ENCODE peak calls at places on chromosomes 4 and X, in seven cellular contexts. C, V, A, R, X, P and J are unnamed samples. For H3K36me3, the result is how much of the 10 kb centered on the place peaks cover.

GRCh38 chrX:136781180-136781797 is 557 bp upstream of the ARHGEF6 start:
- ATAC-seq in C (no peak), V (peak), A (no peak), R (no peak), X (no peak), P (no peak), J (peak)

GRCh38 chr4:127500242-127500641 is 132.5 kb upstream of the INTU start:
- ATAC-seq in C (no peak), V (no peak), A (no peak), R (no peak), X (no peak), P (no peak), J (no peak)

GRCh38 chr4:89482248-89482647 is 174.6 kb upstream of the GPRIN3 start:
- ATAC-seq in C (peak), V (no peak), A (no peak), R (peak), X (peak), P (peak), J (no peak)

GRCh38 chr4:70623301-70623700 is 5.2 kb upstream of the ENAM start:
- ATAC-seq in C (peak), V (no peak), A (no peak), R (no peak), X (no peak), P (no peak), J (no peak)

GRCh38 chrX:2561461-2561860 is 60.7 kb upstream of the DHRSX start:
- ATAC-seq in C (no peak), V (no peak), A (no peak), R (no peak), X (no peak), P (no peak), J (no peak)

GRCh38 chr4:167274346-167274745 is 40.1 kb upstream of the SPOCK3 start:
- ATAC-seq in C (no peak), V (no peak), A (no peak), R (no peak), X (no peak), P (no peak), J (no peak)

GRCh38 chrX:41666251-41666650 is 22.5 kb upstream of the GPR34 start:
- ATAC-seq in C (no peak), V (no peak), A (peak), R (no peak), X (peak), P (no peak), J (no peak)

GRCh38 chr4:113183032-113183573 is 133.7 kb downstream of the ANK2 start:
- ATAC-seq in C (no peak), V (no peak), A (no peak), R (no peak), X (no peak), P (no peak), J (no peak)

GRCh38 chrX:47078129-47079043 is at the start of gene RGN:
- ATAC-seq in C (peak), V (peak), A (no peak), R (peak), X (no peak), P (no peak), J (peak)

GRCh38 chrX:132958086-132958703 is at the start of gene HS6ST2:
- ATAC-seq in C (peak), V (peak), A (peak), R (peak), X (no peak), P (no peak), J (no peak)

GRCh38 chrX:118261136-118261535 is 84.8 kb upstream of the WDR44 start:
- ATAC-seq in C (no peak), V (no peak), A (no peak), R (no peak), X (no peak), P (no peak), J (no peak)

GRCh38 chrX:124594017-124594651 is 247.8 kb downstream of the SH2D1A start:
- ATAC-seq in C (no peak), V (no peak), A (no peak), R (no peak), X (no peak), P (no peak), J (no peak)

GRCh38 chrX:51641421-51642021 is 22.8 kb upstream of the CENPVL3 start:
- ATAC-seq in C (peak), V (peak), A (no peak), R (peak), X (peak), P (peak), J (no peak)

GRCh38 chrX:48043056-48043455 is 28.4 kb downstream of the ZNF630 start:
- ATAC-seq in C (no peak), V (no peak), A (no peak), R (no peak), X (no peak), P (no peak), J (no peak)

GRCh38 chrX:101357166-101357795 is 8.7 kb upstream of the TIMM8A start:
- ATAC-seq in C (peak), V (peak), A (no peak), R (peak), X (peak), P (peak), J (no peak)

GRCh38 chr4:42237010-42237409 is 84.6 kb upstream of the BEND4 start:
- ATAC-seq in C (no peak), V (no peak), A (no peak), R (no peak), X (no peak), P (no peak), J (no peak)

GRCh38 chr4:173039617-173040176 is 128.9 kb upstream of the GALNT7 start:
- ATAC-seq in C (no peak), V (no peak), A (no peak), R (no peak), X (no peak), P (no peak), J (peak)

GRCh38 chrX:121298499-121298898 is 251.1 kb downstream of the GLUD2 start:
- ATAC-seq in C (no peak), V (no peak), A (no peak), R (no peak), X (no peak), P (peak), J (no peak)

GRCh38 chr4:46329118-46329976 is 60.6 kb downstream of the GABRA2 start:
- ATAC-seq in C (peak), V (no peak), A (no peak), R (peak), X (no peak), P (peak), J (no peak)

GRCh38 chr4:15541941-15542340 is 72.3 kb downstream of the CC2D2A start:
- ATAC-seq in C (no peak), V (no peak), A (no peak), R (no peak), X (no peak), P (no peak), J (no peak)

GRCh38 chrX:64394059-64394873 is 986 bp downstream of the MTMR8 start:
- ATAC-seq in C (no peak), V (peak), A (peak), R (peak), X (peak), P (peak), J (no peak)

GRCh38 chrX:64395568-64395929 is 297 bp upstream of the MTMR8 start:
- ATAC-seq in C (no peak), V (peak), A (no peak), R (no peak), X (no peak), P (peak), J (no peak)

GRCh38 chrX:64389489-64389888 is 5.8 kb downstream of the MTMR8 start:
- ATAC-seq in C (no peak), V (no peak), A (no peak), R (no peak), X (no peak), P (no peak), J (no peak)

GRCh38 chrX:64398088-64398487 is 2.8 kb upstream of the MTMR8 start:
- ATAC-seq in C (no peak), V (no peak), A (no peak), R (no peak), X (no peak), P (no peak), J (no peak)

DNA sequence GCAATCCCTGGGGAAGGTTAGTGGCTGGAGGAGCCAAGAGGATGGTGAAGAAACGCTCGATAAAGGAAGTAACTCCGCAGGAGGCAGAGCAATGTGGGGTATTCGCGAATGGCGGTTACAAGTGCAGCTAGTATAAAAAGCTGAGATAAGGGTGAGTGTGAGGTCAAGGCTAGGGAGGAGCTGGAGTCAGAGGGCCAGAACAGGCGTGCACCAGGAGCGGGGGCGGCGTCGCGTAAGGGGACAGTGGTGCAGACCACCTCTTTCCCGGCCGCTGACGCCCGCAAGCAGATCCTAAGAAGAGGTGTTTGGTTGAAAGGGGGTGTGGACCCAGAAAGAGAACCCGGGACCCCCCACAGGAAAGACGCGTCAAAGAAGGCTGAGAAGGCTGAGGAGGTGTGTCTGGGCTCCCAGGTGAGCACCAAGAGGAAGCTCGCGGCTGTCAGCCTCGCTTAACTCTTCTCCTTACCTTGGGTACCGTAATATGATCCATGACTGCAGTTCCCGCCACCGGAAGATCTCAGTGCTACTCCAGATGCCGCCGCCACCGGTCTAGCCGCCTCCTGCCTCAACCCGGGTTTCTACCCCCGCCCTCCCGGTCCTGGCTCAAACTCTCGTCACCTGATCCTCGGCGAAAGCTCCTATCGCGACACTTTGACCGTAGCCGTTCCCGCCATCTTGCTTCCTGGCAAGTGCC is at the start of gene MTMR8:
- ATAC-seq in C (no peak), V (peak), A (peak), R (peak), X (peak), P (peak), J (peak)
- TF ChIP-seq POLR2AphosphoS5 in C (no peak), V (no peak), A (no peak), R (no peak), X (no peak), P (no peak), J (no peak)

GRCh38 chr4:48565362-48566083 is 75.5 kb downstream of the ZAR1 start:
- ATAC-seq in C (no peak), V (no peak), A (no peak), R (no peak), X (no peak), P (no peak), J (no peak)

GRCh38 chr4:48571471-48571870 is 81.4 kb downstream of the ZAR1 start:
- ATAC-seq in C (no peak), V (no peak), A (no peak), R (no peak), X (no peak), P (no peak), J (no peak)

GRCh38 chr4:48575964-48576363 is 85.9 kb downstream of the ZAR1 start:
- ATAC-seq in C (no peak), V (no peak), A (no peak), R (no peak), X (no peak), P (no peak), J (no peak)

GRCh38 chr4:48570646-48571220 is 80.7 kb downstream of the ZAR1 start:
- ATAC-seq in C (no peak), V (no peak), A (no peak), R (no peak), X (no peak), P (no peak), J (no peak)
- H3K36me3 ChIP-seq in C (under half), V (under half), A (under half), R (under half), X (under half), P (under half), J (half or more)

GRCh38 chr4:59200992-59201391 is 1999.1 kb upstream of the ADGRL3 start:
- ATAC-seq in C (no peak), V (no peak), A (peak), R (no peak), X (no peak), P (peak), J (peak)

GRCh38 chr4:59195867-59196266 is 2004.3 kb upstream of the ADGRL3 start:
- ATAC-seq in C (no peak), V (no peak), A (no peak), R (no peak), X (no peak), P (no peak), J (no peak)
- TF ChIP-seq POLR2AphosphoS5 in C (no peak), V (no peak), A (no peak), R (no peak), X (no peak), P (no peak), J (no peak)

GRCh38 chr4:145830699-145831098 is 107.9 kb downstream of the ZNF827 start:
- ATAC-seq in C (no peak), V (no peak), A (peak), R (peak), X (no peak), P (peak), J (no peak)
- H3K36me3 ChIP-seq in C (under half), V (under half), A (under half), R (under half), X (under half), P (under half), J (under half)

DNA sequence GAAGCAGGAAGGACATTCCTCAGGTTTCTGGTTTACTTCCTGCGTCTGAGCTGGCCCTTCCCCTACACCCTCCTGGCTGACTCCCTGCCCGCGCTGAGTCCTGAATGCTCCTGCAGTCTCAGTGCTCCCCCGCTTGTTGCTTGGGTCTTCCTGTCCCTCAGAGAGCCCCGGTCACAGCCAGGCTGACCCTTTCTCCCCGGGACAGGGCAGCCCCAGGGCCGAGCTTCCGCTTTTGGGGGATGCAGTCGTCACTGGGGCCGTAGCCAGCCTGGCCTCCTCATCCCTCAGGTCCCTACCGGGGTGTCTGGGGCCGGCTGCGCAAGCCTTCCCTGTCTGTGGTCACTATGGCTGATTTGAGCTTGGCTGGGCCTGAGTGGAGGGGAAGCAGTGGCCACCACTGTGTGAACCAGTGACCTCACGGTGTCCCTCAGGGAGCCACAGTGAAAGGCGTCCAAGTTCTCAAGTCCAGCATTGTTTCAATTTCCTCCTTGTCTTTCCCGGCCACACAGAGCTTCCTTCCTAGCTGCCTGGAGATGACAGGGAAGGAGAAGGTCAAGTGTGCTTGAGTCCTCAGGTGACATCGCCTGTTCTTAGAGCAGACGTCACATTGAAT is 34.1 kb upstream of the ASMTL start:
- ATAC-seq in C (no peak), V (no peak), A (no peak), R (no peak), X (peak), P (no peak), J (peak)
- TF ChIP-seq POLR2AphosphoS5 in C (no peak), V (no peak), A (peak), R (no peak), X (no peak), P (no peak), J (no peak)

GRCh38 chrX:115650916-115651315 is 89.9 kb downstream of the PLS3 start:
- ATAC-seq in C (peak), V (peak), A (peak), R (peak), X (peak), P (peak), J (peak)
- H3K36me3 ChIP-seq in C (under half), V (under half), A (under half), R (under half), X (under half), P (under half), J (under half)

GRCh38 chr4:80005863-80006262 is 67.2 kb downstream of the ANTXR2 start:
- ATAC-seq in C (no peak), V (no peak), A (no peak), R (no peak), X (peak), P (no peak), J (no peak)
- TF ChIP-seq POLR2AphosphoS5 in C (no peak), V (no peak), A (no peak), R (no peak), X (no peak), P (no peak), J (no peak)

GRCh38 chr4:1970926-1971325 is 37.8 kb downstream of the NELFA start:
- ATAC-seq in C (no peak), V (no peak), A (no peak), R (no peak), X (no peak), P (no peak), J (no peak)
- H3K36me3 ChIP-seq in C (under half), V (under half), A (under half), R (under half), X (half or more), P (under half), J (half or more)

DNA sequence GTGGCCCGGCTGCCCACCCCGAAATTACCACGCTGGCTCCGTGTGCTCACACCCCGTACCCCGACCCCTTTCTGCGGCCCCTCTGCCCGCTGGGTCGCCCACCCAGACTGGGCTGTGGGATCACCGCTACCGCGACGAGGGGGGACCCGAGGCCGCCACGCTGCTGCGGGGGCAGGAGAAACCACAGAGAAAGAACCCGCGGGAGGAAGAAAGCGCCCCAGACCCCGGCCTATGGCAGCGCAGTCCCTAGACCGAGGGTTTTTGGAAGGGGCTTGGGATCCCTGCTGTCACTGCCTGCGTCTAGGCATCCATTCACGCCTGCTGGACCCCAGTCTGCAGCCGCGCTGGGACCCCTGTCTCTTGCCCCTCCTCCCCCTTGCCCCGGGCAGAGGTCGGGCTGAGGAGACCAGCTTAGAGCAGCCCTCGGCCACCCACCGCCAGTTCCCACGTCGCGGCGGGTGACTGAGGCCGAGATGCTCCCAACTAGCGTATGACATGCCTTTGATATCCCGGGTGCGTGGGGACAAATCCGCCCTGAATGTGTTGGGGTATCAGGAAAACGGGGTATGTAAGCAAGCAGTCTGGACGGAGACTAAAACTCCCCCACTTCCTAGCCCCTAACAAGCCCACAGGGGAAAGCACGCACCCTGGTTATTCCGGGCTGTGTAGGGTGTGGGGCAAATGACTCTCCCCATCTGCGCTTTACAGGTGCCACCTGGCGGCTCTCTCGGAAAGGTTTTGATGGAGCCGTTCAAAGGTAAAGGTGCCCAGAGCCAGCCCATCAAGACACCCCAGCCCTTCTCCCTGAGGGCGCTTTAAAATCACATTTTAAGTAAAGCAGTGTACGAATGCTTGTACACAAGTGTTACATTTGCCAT is 867 bp upstream of the INPP4B start:
- ATAC-seq in C (peak), V (peak), A (peak), R (peak), X (peak), P (peak), J (peak)
- TF ChIP-seq POLR2AphosphoS5 in C (no peak), V (no peak), A (no peak), R (no peak), X (no peak), P (no peak), J (no peak)